ENCODE peak calls at places on chromosomes 11 and 22, in eight cellular contexts. D is iris pigment epithelial cell, X is omental fat pad, E is tibial artery, K is HFFc6, P is GM03348, I is iPS-NIHi11, L is NCI-H446 treated with DMSO at 0.1 percent for 48 hours. M is an unnamed sample.

GRCh38 chr22:33112606-33113005 is 54.4 kb upstream of the SYN3 start:
- DNase-seq in K (no peak), D (no peak), P (no peak), X (no peak), E (no peak), L (no peak), I (no peak), M (no peak)

GRCh38 chr11:1101318-1102089 is 26.8 kb downstream of the MUC2 start:
- DNase-seq in K (no peak), D (no peak), P (no peak), E (no peak), L (no peak), I (no peak), X (no peak), M (no peak)

GRCh38 chr11:60991457-60991856 is 20.0 kb downstream of the CD6 start:
- DNase-seq in X (no peak), E (no peak), I (no peak), D (no peak), K (no peak), P (no peak), L (no peak), M (no peak)

GRCh38 chr11:126282361-126282741 is 542 bp upstream of the TIRAP start:
- DNase-seq in K (peak; percentile 11), X (peak; percentile 24), E (peak; percentile 74), D (peak; percentile 59), P (peak; percentile 67), L (no peak), I (peak; percentile 72), M (no peak)

GRCh38 chr11:123681007-123681406 is 26.6 kb upstream of the SCN3B start:
- DNase-seq in X (no peak), E (no peak), L (no peak), D (no peak), I (no peak), K (no peak), P (no peak), M (no peak)

GRCh38 chr11:100232006-100232405 is 455.1 kb upstream of the ARHGAP42 start:
- DNase-seq in D (no peak), I (no peak), L (no peak), K (no peak), P (no peak), E (no peak), X (no peak), M (no peak)

GRCh38 chr11:77107950-77108349 is 5.3 kb downstream of the OMP start:
- DNase-seq in L (peak; percentile 79), K (peak; percentile 89), P (peak; percentile 88), I (no peak), X (no peak), D (peak; percentile 97), E (peak; percentile 78), M (peak; percentile 90)

GRCh38 chr11:67252831-67253239 is 13.4 kb upstream of the GRK2 start:
- DNase-seq in P (peak; percentile 27), D (peak; percentile 51), K (peak; percentile 41), L (no peak), E (no peak), X (no peak), I (peak; percentile 49), M (no peak)

GRCh38 chr11:66739983-66740382 is 11.0 kb upstream of the SPTBN2 start:
- DNase-seq in D (peak; percentile 32), L (no peak), K (peak; percentile 55), P (peak; percentile 50), I (no peak), X (no peak), E (no peak), M (peak; percentile 60)

GRCh38 chr11:63866211-63866610 is 27.3 kb downstream of the MARK2 start:
- DNase-seq in I (no peak), L (no peak), K (no peak), X (no peak), P (peak; percentile 42), E (peak; percentile 71), D (peak; percentile 81), M (no peak)

GRCh38 chr11:125165664-125166346 is 1.3 kb downstream of the PKNOX2 start:
- DNase-seq in P (peak; percentile 49), L (no peak), E (no peak), I (peak; percentile 31), D (peak; percentile 37), X (no peak), K (no peak), M (no peak)

GRCh38 chr11:14059491-14059890 is 97.0 kb downstream of the SPON1 start:
- DNase-seq in E (no peak), X (no peak), D (no peak), I (peak; percentile 23), P (no peak), K (no peak), L (no peak), M (no peak)

GRCh38 chr11:8263109-8263768 is 439 bp downstream of the LMO1 start:
- DNase-seq in E (peak; percentile 58), P (no peak), K (no peak), L (no peak), X (no peak), I (peak; percentile 69), D (peak; percentile 7), M (no peak)

GRCh38 chr11:559020-559620 is 1.4 kb downstream of the LMNTD2 start:
- DNase-seq in X (no peak), D (no peak), P (no peak), K (no peak), I (no peak), L (no peak), E (no peak), M (no peak)

GRCh38 chr22:36955691-36956090 is 42.3 kb downstream of the CSF2RB start:
- DNase-seq in D (no peak), I (no peak), K (no peak), L (no peak), X (no peak), E (no peak), P (no peak), M (no peak)

GRCh38 chr22:45984316-45984916 is 7.5 kb upstream of the WNT7B start:
- DNase-seq in D (no peak), I (no peak), L (no peak), P (no peak), K (no peak), E (no peak), X (no peak), M (no peak)

GRCh38 chr11:113603277-113604059 is 102.6 kb downstream of the TMPRSS5 start:
- DNase-seq in L (peak; percentile 45), P (peak; percentile 64), X (no peak), D (no peak), E (no peak), K (no peak), I (no peak), M (no peak)

GRCh38 chr11:133793271-133793848 is 52.0 kb downstream of the SPATA19 start:
- DNase-seq in I (no peak), L (no peak), E (no peak), K (no peak), P (no peak), X (no peak), D (no peak), M (no peak)

GRCh38 chr11:68643576-68643975 is 40.8 kb upstream of the GAL start:
- DNase-seq in E (no peak), K (no peak), L (no peak), D (peak; percentile 56), X (no peak), P (peak; percentile 20), I (no peak), M (no peak)

GRCh38 chr22:30559889-30560288 is 13.3 kb upstream of the SEC14L6 start:
- DNase-seq in D (no peak), E (no peak), P (no peak), I (no peak), X (no peak), K (no peak), L (no peak), M (no peak)

GRCh38 chr11:57323503-57324153 is 1.1 kb downstream of the TNKS1BP1 start:
- DNase-seq in E (no peak), P (peak; percentile 66), K (peak; percentile 41), L (no peak), X (no peak), D (peak; percentile 55), I (no peak), M (peak; percentile 21)

GRCh38 chr11:69497221-69497787 is 15.8 kb downstream of the LINC01488 start:
- DNase-seq in L (no peak), K (peak; percentile 96), X (no peak), D (peak; percentile 96), I (peak; percentile 87), E (peak; percentile 85), P (peak; percentile 97), M (peak; percentile 99)

GRCh38 chr22:23376256-23376655 is 195.9 kb downstream of the BCR start:
- DNase-seq in K (peak; percentile 2), X (no peak), L (no peak), P (no peak), D (peak; percentile 4), E (no peak), I (peak; percentile 70), M (no peak)

GRCh38 chr11:690738-691633 is 4.0 kb downstream of the DEAF1 start:
- DNase-seq in I (no peak), K (no peak), L (no peak), X (no peak), E (no peak), D (no peak), P (no peak), M (no peak)

GRCh38 chr11:78949976-78950690 is 375.5 kb upstream of the NARS2 start:
- DNase-seq in K (no peak), L (no peak), E (no peak), X (no peak), P (no peak), D (no peak), I (no peak), M (no peak)

GRCh38 chr22:23657712-23658111 is 25.6 kb upstream of the DRICH1 start:
- DNase-seq in K (no peak), X (no peak), L (no peak), I (no peak), P (no peak), E (no peak), D (no peak), M (no peak)

GRCh38 chr11:66073669-66074068 is 3.6 kb downstream of the PACS1 start:
- DNase-seq in X (no peak), L (no peak), K (no peak), D (no peak), I (no peak), P (no peak), E (no peak), M (no peak)

GRCh38 chr11:69241844-69242582 is 51.9 kb upstream of the MYEOV start:
- DNase-seq in E (no peak), L (no peak), X (no peak), P (no peak), D (no peak), I (no peak), K (no peak), M (no peak)

GRCh38 chr11:2377511-2378443 is 667 bp downstream of the CD81 start:
- DNase-seq in L (peak; percentile 14), D (peak; percentile 56), P (peak; percentile 92), I (peak; percentile 88), K (no peak), E (peak; percentile 88), X (no peak), M (no peak)

GRCh38 chr11:31802990-31803812 is 7.9 kb downstream of the PAX6 start:
- DNase-seq in I (no peak), X (no peak), E (no peak), D (no peak), P (no peak), K (no peak), L (no peak), M (no peak)

GRCh38 chr11:22192289-22192641 is 620 bp upstream of the ANO5 start:
- DNase-seq in D (no peak), K (no peak), I (peak; percentile 62), P (peak; percentile 4), X (no peak), E (no peak), L (no peak), M (no peak)

GRCh38 chr11:94449437-94449836 is 44.2 kb downstream of the MRE11 start:
- DNase-seq in L (no peak), D (peak; percentile 92), K (peak; percentile 85), I (no peak), P (peak; percentile 30), E (no peak), X (no peak), M (peak; percentile 28)

GRCh38 chr22:19244600-19245352 is 46.7 kb downstream of the CLTCL1 start:
- DNase-seq in I (no peak), P (no peak), E (no peak), K (no peak), L (no peak), D (no peak), X (no peak), M (no peak)

GRCh38 chr22:26784772-26785171 is 127.4 kb downstream of the MIAT start:
- DNase-seq in L (no peak), K (no peak), X (no peak), I (no peak), E (no peak), D (no peak), P (no peak), M (no peak)